ENCODE peak calls at places on chromosomes 5 and 9, in nine cellular contexts. U is skeletal muscle cell; F is HuH-7.5; S is NCI-H1417 treated with DMSO at 0.1 percent for 48 hours; B is EL; X is KBM-7; C is activated CD4-positive, CD25-positive, alpha-beta regulatory T cell treated with anti-CD3 and anti-CD28 coated beads, Interleukin-2, amount 50 U/mL, for 72 hours; I is psoas muscle; W is cardiac fibroblast. L is an unnamed sample.

GRCh38 chr5:137598341-137598740 is 99.2 kb upstream of the SPOCK1 start:
- DNase-seq in F (no peak), I (no peak), B (no peak), C (no peak), S (no peak), X (no peak), W (no peak), U (no peak), L (no peak)

GRCh38 chr5:127571314-127571713 is 53.9 kb downstream of the PRRC1 start:
- DNase-seq in W (no peak), B (no peak), C (no peak), F (no peak), I (no peak), U (no peak), X (no peak), S (no peak), L (no peak)

GRCh38 chr5:95081500-95082355 is 203.2 kb downstream of the MCTP1 start:
- DNase-seq in I (no peak), W (peak), X (peak), F (no peak), C (no peak), U (peak), B (peak), S (no peak), L (peak)

GRCh38 chr5:53558966-53559365 is 1.5 kb upstream of the NDUFS4 start:
- DNase-seq in U (no peak), F (no peak), X (no peak), S (no peak), I (no peak), W (no peak), B (no peak), C (no peak), L (no peak)

GRCh38 chr9:83508072-83508471 is 30.1 kb downstream of the FRMD3 start:
- DNase-seq in X (no peak), C (no peak), F (no peak), I (no peak), B (no peak), S (no peak), U (peak), W (no peak), L (no peak)

GRCh38 chr9:114906922-114907571 is 23.3 kb downstream of the TNFSF8 start:
- DNase-seq in F (peak), C (no peak), X (peak), I (no peak), W (peak), U (no peak), B (peak), S (peak), L (no peak)

GRCh38 chr5:39775458-39776365 is 350.9 kb upstream of the DAB2 start:
- DNase-seq in F (no peak), C (no peak), B (peak), W (peak), I (no peak), U (peak), X (no peak), S (no peak), L (no peak)

GRCh38 chr5:172940242-172941066 is 18.8 kb upstream of the RPL26L1 start:
- DNase-seq in I (no peak), C (no peak), S (no peak), U (no peak), W (no peak), F (no peak), X (no peak), B (no peak), L (no peak)

GRCh38 chr5:178114325-178115135 is 1.2 kb downstream of the N4BP3 start:
- DNase-seq in F (peak), X (no peak), C (no peak), U (no peak), W (no peak), I (no peak), B (no peak), S (no peak), L (peak)

GRCh38 chr9:96129698-96130097 is 172.3 kb downstream of the HSD17B3 start:
- DNase-seq in F (no peak), I (no peak), X (no peak), B (no peak), S (peak), U (no peak), W (no peak), C (no peak), L (no peak)

L was measured in RPMI8226.